ENCODE peak calls at places on chromosome 12, in nine cellular contexts. One of them, this sample, is unnamed.
A peak's percentile ranks its signal among the peaks of the same experiment; 100 is the strongest.

GRCh38 chr12:79162948-79163347 is 298.4 kb downstream of the SYT1 start:
- DNase-seq in activated naive CD8-positive, alpha-beta T cell treated with anti-CD3 and anti-CD28 coated beads, Interleukin-2, amount 50 U/mL, for 24 hours: no peak
- DNase-seq in nephron progenitor cell: no peak
- DNase-seq in cerebellar cortex: no peak
- DNase-seq in HS-27A: no peak
- DNase-seq in T-helper 2 cell: no peak
- DNase-seq in T-helper 1 cell: no peak
- DNase-seq in NCI-H748 treated with DMSO at 0.1 percent for 48 hours: no peak
- DNase-seq in GM20000: no peak
- DNase-seq in this sample: no peak

GRCh38 chr12:6074979-6075585 is 49.4 kb downstream of the VWF start:
- DNase-seq in activated naive CD8-positive, alpha-beta T cell treated with anti-CD3 and anti-CD28 coated beads, Interleukin-2, amount 50 U/mL, for 24 hours: peak; percentile 56
- DNase-seq in nephron progenitor cell: peak; percentile 40
- DNase-seq in cerebellar cortex: no peak
- DNase-seq in HS-27A: no peak
- DNase-seq in T-helper 2 cell: no peak
- DNase-seq in T-helper 1 cell: no peak
- DNase-seq in NCI-H748 treated with DMSO at 0.1 percent for 48 hours: no peak
- DNase-seq in GM20000: no peak
- DNase-seq in this sample: no peak

GRCh38 chr12:60279224-60279623 is 683.4 kb downstream of the SLC16A7 start:
- DNase-seq in activated naive CD8-positive, alpha-beta T cell treated with anti-CD3 and anti-CD28 coated beads, Interleukin-2, amount 50 U/mL, for 24 hours: no peak
- DNase-seq in nephron progenitor cell: no peak
- DNase-seq in cerebellar cortex: no peak
- DNase-seq in HS-27A: no peak
- DNase-seq in T-helper 2 cell: no peak
- DNase-seq in T-helper 1 cell: no peak
- DNase-seq in NCI-H748 treated with DMSO at 0.1 percent for 48 hours: no peak
- DNase-seq in GM20000: no peak
- DNase-seq in this sample: no peak

GRCh38 chr12:87509233-87509820 is 519.9 kb downstream of the C12orf50 start:
- DNase-seq in activated naive CD8-positive, alpha-beta T cell treated with anti-CD3 and anti-CD28 coated beads, Interleukin-2, amount 50 U/mL, for 24 hours: no peak
- DNase-seq in nephron progenitor cell: no peak
- DNase-seq in cerebellar cortex: no peak
- DNase-seq in HS-27A: peak; percentile 26
- DNase-seq in T-helper 2 cell: no peak
- DNase-seq in T-helper 1 cell: no peak
- DNase-seq in NCI-H748 treated with DMSO at 0.1 percent for 48 hours: peak; percentile 28
- DNase-seq in GM20000: no peak
- DNase-seq in this sample: no peak

GRCh38 chr12:26318661-26319068 is 123.3 kb downstream of the SSPN start:
- DNase-seq in activated naive CD8-positive, alpha-beta T cell treated with anti-CD3 and anti-CD28 coated beads, Interleukin-2, amount 50 U/mL, for 24 hours: no peak
- DNase-seq in nephron progenitor cell: no peak
- DNase-seq in cerebellar cortex: no peak
- DNase-seq in HS-27A: peak; percentile 40
- DNase-seq in T-helper 2 cell: no peak
- DNase-seq in T-helper 1 cell: no peak
- DNase-seq in NCI-H748 treated with DMSO at 0.1 percent for 48 hours: no peak
- DNase-seq in GM20000: peak; percentile 44
- DNase-seq in this sample: no peak

GRCh38 chr12:60123443-60124000 is 527.7 kb downstream of the SLC16A7 start:
- DNase-seq in activated naive CD8-positive, alpha-beta T cell treated with anti-CD3 and anti-CD28 coated beads, Interleukin-2, amount 50 U/mL, for 24 hours: no peak
- DNase-seq in nephron progenitor cell: no peak
- DNase-seq in cerebellar cortex: no peak
- DNase-seq in HS-27A: no peak
- DNase-seq in T-helper 2 cell: no peak
- DNase-seq in T-helper 1 cell: no peak
- DNase-seq in NCI-H748 treated with DMSO at 0.1 percent for 48 hours: no peak
- DNase-seq in GM20000: no peak
- DNase-seq in this sample: no peak

GRCh38 chr12:104669851-104670337 is 213.1 kb downstream of the CHST11 start:
- DNase-seq in activated naive CD8-positive, alpha-beta T cell treated with anti-CD3 and anti-CD28 coated beads, Interleukin-2, amount 50 U/mL, for 24 hours: peak; percentile 30
- DNase-seq in nephron progenitor cell: no peak
- DNase-seq in cerebellar cortex: no peak
- DNase-seq in HS-27A: no peak
- DNase-seq in T-helper 2 cell: peak; percentile 16
- DNase-seq in T-helper 1 cell: no peak
- DNase-seq in NCI-H748 treated with DMSO at 0.1 percent for 48 hours: no peak
- DNase-seq in GM20000: peak; percentile 55
- DNase-seq in this sample: no peak

GRCh38 chr12:111406474-111407370 is 999 bp downstream of the SH2B3 start:
- DNase-seq in activated naive CD8-positive, alpha-beta T cell treated with anti-CD3 and anti-CD28 coated beads, Interleukin-2, amount 50 U/mL, for 24 hours: peak; percentile 68
- DNase-seq in nephron progenitor cell: peak; percentile 37
- DNase-seq in cerebellar cortex: no peak
- DNase-seq in HS-27A: no peak
- DNase-seq in T-helper 2 cell: peak; percentile 31
- DNase-seq in T-helper 1 cell: peak; percentile 45
- DNase-seq in NCI-H748 treated with DMSO at 0.1 percent for 48 hours: no peak
- DNase-seq in GM20000: peak; percentile 65
- DNase-seq in this sample: no peak

This sample was measured in NCI-H1105.